ENCODE peak calls at places on chromosomes 7 and 10, in five cellular contexts. Y is aorta, W is ovary, T is heart left ventricle, F is psoas muscle. M is an unnamed sample.

GRCh38 chr10:78700413-78700812 is 368.4 kb upstream of the ZMIZ1 start:
- DNase-seq in Y (no peak), W (no peak), T (no peak), F (no peak), M (peak; percentile 43)

GRCh38 chr10:133165556-133166503 is 5.8 kb downstream of the KNDC1 start:
- DNase-seq in Y (peak; percentile 62), W (no peak), T (no peak), F (peak; percentile 48), M (no peak)

GRCh38 chr10:61721431-61721830 is 58.7 kb downstream of the CABCOCO1 start:
- DNase-seq in Y (no peak), W (no peak), T (no peak), F (no peak), M (no peak)

GRCh38 chr10:71325258-71325657 is 6.2 kb downstream of the SLC29A3 start:
- DNase-seq in Y (no peak), W (no peak), T (no peak), F (no peak), M (no peak)

GRCh38 chr10:16030562-16030961 is 170.3 kb upstream of the MINDY3 start:
- DNase-seq in Y (no peak), W (no peak), T (no peak), F (no peak), M (no peak)

GRCh38 chr10:110992011-110992800 is 72.8 kb downstream of the SHOC2 start:
- DNase-seq in Y (no peak), W (no peak), T (no peak), F (no peak), M (no peak)

GRCh38 chr7:27364344-27364758 is 121.7 kb downstream of the EVX1 start:
- DNase-seq in Y (no peak), W (peak; percentile 86), T (no peak), F (peak; percentile 87), M (peak; percentile 67)

GRCh38 chr10:123746927-123747326 is 80.8 kb downstream of the GPR26 start:
- DNase-seq in Y (no peak), W (no peak), T (no peak), F (no peak), M (no peak)

GRCh38 chr10:17214486-17214885 is 13.0 kb upstream of the TRDMT1 start:
- DNase-seq in Y (no peak), W (no peak), T (no peak), F (no peak), M (no peak)

GRCh38 chr10:115654961-115655360 is 561.8 kb downstream of the ATRNL1 start:
- DNase-seq in Y (no peak), W (no peak), T (no peak), F (no peak), M (no peak)

GRCh38 chr10:115001506-115002381 is 63.7 kb downstream of the TRUB1 start:
- DNase-seq in Y (no peak), W (peak; percentile 21), T (no peak), F (no peak), M (no peak)

GRCh38 chr10:29804025-29804852 is 169.5 kb upstream of the SVIL start:
- DNase-seq in Y (no peak), W (no peak), T (no peak), F (peak; percentile 75), M (no peak)

GRCh38 chr7:30869794-30870491 is 41.7 kb upstream of the AQP1 start:
- DNase-seq in Y (no peak), W (no peak), T (peak; percentile 73), F (no peak), M (peak; percentile 42)

GRCh38 chr7:81181066-81181465 is 262.2 kb upstream of the SEMA3C start:
- DNase-seq in Y (no peak), W (no peak), T (no peak), F (no peak), M (no peak)

GRCh38 chr10:75967491-75967890 is 536.1 kb downstream of the LRMDA start:
- DNase-seq in Y (no peak), W (no peak), T (no peak), F (no peak), M (no peak)

GRCh38 chr7:96495751-96496216 is 173.9 kb upstream of the SLC25A13 start:
- DNase-seq in Y (no peak), W (no peak), T (no peak), F (no peak), M (no peak)

GRCh38 chr7:35249537-35249907 is 4.4 kb downstream of the TBX20 start:
- DNase-seq in Y (no peak), W (no peak), T (no peak), F (no peak), M (peak; percentile 24)

GRCh38 chr7:74306737-74307469 is 17.7 kb downstream of the CLIP2 start:
- DNase-seq in Y (peak; percentile 86), W (peak; percentile 73), T (peak; percentile 73), F (peak; percentile 63), M (peak; percentile 54)

GRCh38 chr10:92567952-92568600 is 5.8 kb downstream of the IDE start:
- DNase-seq in Y (no peak), W (no peak), T (no peak), F (no peak), M (no peak)

GRCh38 chr7:30906014-30906413 is 5.6 kb upstream of the AQP1 start:
- DNase-seq in Y (no peak), W (no peak), T (no peak), F (no peak), M (no peak)

GRCh38 chr10:20767028-20767427 is 130.1 kb downstream of the NEBL start:
- DNase-seq in Y (no peak), W (no peak), T (no peak), F (no peak), M (no peak)

GRCh38 chr10:112006831-112007230 is 176.7 kb downstream of the GPAM start:
- DNase-seq in Y (no peak), W (no peak), T (no peak), F (no peak), M (no peak)

GRCh38 chr7:44976040-44976745 is 2.6 kb downstream of the MYO1G start:
- DNase-seq in Y (peak; percentile 56), W (no peak), T (no peak), F (no peak), M (no peak)

GRCh38 chr10:821322-821721 is 110.2 kb downstream of the LARP4B start:
- DNase-seq in Y (no peak), W (no peak), T (no peak), F (no peak), M (no peak)

GRCh38 chr7:127473409-127473808 is 80.9 kb upstream of the ZNF800 start:
- DNase-seq in Y (no peak), W (no peak), T (no peak), F (no peak), M (no peak)

GRCh38 chr10:34890931-34891330 is 75.8 kb upstream of the PARD3 start:
- DNase-seq in Y (no peak), W (no peak), T (no peak), F (no peak), M (no peak)

GRCh38 chr10:43078986-43079273 is 2.1 kb downstream of the RET start:
- DNase-seq in Y (no peak), W (no peak), T (no peak), F (peak; percentile 81), M (peak; percentile 44)

GRCh38 chr10:89548673-89549072 is 13.3 kb upstream of the SLC16A12 start:
- DNase-seq in Y (no peak), W (no peak), T (no peak), F (no peak), M (no peak)

GRCh38 chr7:101963693-101964092 is 146.3 kb downstream of the CUX1 start:
- DNase-seq in Y (no peak), W (no peak), T (no peak), F (no peak), M (no peak)

GRCh38 chr10:45408421-45409319 is 34.7 kb downstream of the ALOX5 start:
- DNase-seq in Y (no peak), W (no peak), T (no peak), F (peak; percentile 52), M (no peak)

GRCh38 chr10:45407542-45407941 is 33.5 kb downstream of the ALOX5 start:
- DNase-seq in Y (no peak), W (no peak), T (no peak), F (no peak), M (no peak)

GRCh38 chr10:45403151-45403550 is 29.1 kb downstream of the ALOX5 start:
- DNase-seq in Y (no peak), W (no peak), T (no peak), F (no peak), M (no peak)

GRCh38 chr10:45404087-45404769 is 30.2 kb downstream of the ALOX5 start:
- DNase-seq in Y (no peak), W (no peak), T (no peak), F (no peak), M (no peak)

DNA sequence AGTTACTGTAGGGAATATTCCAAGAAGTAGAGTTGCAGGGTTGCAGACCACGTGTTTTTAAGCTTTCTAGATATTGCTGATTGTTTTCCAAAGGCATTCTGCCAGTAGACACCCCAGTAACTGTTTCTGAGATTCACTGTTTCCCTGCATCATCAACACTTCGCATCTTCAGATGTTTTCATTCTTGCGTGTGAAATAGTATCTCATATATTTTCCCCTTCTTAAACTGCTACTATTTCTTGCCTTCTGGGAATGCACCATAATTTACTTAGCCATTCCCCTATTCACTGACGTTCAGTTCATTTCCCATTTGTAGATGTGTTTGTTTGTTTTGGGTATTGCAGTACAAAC is 30.7 kb downstream of the ALOX5 start:
- DNase-seq in Y (no peak), W (no peak), T (no peak), F (no peak), M (no peak)
- H3K4me1 ChIP-seq in Y (no peaks in the 10 kb centered on the region), W (no peaks in the 10 kb centered on the region), T (no peaks in the 10 kb centered on the region), F (no peaks in the 10 kb centered on the region), M (no peaks in the 10 kb centered on the region)

DNA sequence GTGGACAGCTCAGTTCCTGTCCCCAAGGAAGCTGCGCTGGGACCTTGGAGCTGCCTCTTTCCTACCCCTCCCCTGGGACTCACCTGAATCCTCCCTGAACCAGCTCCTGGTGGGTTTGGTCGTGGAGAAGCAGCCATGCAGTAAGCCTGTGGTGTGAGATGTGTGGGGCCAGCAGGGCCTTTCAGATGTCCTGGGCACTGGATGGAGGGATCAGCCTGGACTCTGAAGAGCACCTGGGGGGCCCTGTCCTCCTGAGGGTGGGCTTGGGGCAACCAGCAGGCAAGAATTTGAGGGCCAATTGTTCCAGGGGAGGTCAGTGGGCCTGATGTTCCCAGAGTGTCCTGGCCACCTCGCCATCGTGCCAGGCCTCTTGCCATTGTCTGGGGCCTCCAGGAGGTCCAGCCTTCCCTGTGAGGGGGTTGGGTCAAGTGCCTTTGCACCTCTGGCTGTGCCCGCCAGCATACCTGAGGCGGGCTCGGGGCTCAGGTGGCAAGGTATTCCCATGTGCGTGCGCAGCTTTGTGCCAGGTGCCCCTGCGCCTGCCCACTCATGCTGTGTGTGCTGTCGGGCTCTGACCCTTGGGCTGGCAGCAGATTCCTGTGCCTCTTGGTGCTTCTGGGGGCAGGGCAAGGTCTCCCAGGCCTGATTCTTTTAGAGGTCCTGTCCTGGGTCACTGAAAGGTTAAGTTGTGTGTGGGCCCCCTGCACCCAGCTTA is 7.3 kb downstream of the TRIM8 start:
- DNase-seq in Y (peak; percentile 55), W (no peak), T (peak; percentile 51), F (peak; percentile 53), M (no peak)
- H3K4me1 ChIP-seq in Y (no peaks in the 10 kb centered on the region), W (peaks cover 35% of the 10 kb centered on the region), T (peaks cover 57% of the 10 kb centered on the region), F (peaks cover 51% of the 10 kb centered on the region), M (peaks cover 93% of the 10 kb centered on the region)

GRCh38 chr10:97719602-97720001 is 6.1 kb downstream of the MARVELD1 start:
- DNase-seq in Y (no peak), W (no peak), T (no peak), F (no peak), M (no peak)
- H3K4me1 ChIP-seq in Y (no peaks in the 10 kb centered on the region), W (peaks cover 6% of the 10 kb centered on the region), T (no peaks in the 10 kb centered on the region), F (peaks cover 4% of the 10 kb centered on the region), M (peaks cover 54% of the 10 kb centered on the region)

DNA sequence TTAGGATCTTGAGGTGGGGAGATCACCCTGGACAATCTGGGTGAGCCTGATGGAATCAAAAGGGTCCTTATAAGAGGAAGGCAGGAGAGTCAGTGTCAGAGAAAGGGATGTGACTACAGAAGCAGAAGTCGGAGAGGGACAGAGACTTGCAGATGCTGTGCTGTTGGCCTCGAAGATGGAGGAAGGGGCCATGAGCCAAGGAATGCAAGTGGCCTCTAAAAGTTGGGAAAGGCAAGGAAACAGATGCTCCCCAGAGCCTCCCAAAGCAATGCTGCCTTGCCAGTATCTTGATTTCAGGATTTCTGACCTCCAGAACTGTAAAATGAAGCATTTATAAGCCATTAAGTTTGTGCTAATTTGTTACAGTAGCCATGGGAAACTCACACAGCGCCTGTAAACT is 165.2 kb downstream of the FANK1 start:
- DNase-seq in Y (no peak), W (no peak), T (no peak), F (no peak), M (no peak)
- H3K4me1 ChIP-seq in Y (no peaks in the 10 kb centered on the region), W (peaks cover 24% of the 10 kb centered on the region), T (peaks cover 12% of the 10 kb centered on the region), F (no peaks in the 10 kb centered on the region), M (peaks cover 38% of the 10 kb centered on the region)